ENCODE peak calls at places on chromosome 18, in ten cellular contexts. E, G, Q, V, P, L, X, Z, J and T are unnamed samples.

GRCh38 chr18:75231053-75231406 is 20.4 kb downstream of the TSHZ1 start:
- DNase-seq in E (no peak), G (no peak), Q (no peak), V (no peak), P (no peak), L (no peak), X (no peak), Z (no peak), J (no peak), T (no peak)

GRCh38 chr18:62717850-62718229 is 2.5 kb downstream of the PHLPP1 start:
- DNase-seq in E (peak), G (no peak), Q (peak), V (no peak), P (no peak), L (no peak), X (no peak), Z (peak), J (peak), T (no peak)

GRCh38 chr18:49135871-49136270 is 185.1 kb upstream of the SMAD7 start:
- DNase-seq in E (peak), G (no peak), Q (peak), V (no peak), P (no peak), L (no peak), X (no peak), Z (peak), J (peak), T (no peak)

GRCh38 chr18:24972577-24972976 is 379.4 kb downstream of the ZNF521 start:
- DNase-seq in E (no peak), G (no peak), Q (no peak), V (no peak), P (no peak), L (no peak), X (no peak), Z (no peak), J (no peak), T (no peak)

GRCh38 chr18:21820035-21820810 is 79.6 kb downstream of the MIB1 start:
- DNase-seq in E (peak), G (no peak), Q (peak), V (no peak), P (no peak), L (no peak), X (no peak), Z (peak), J (peak), T (no peak)

GRCh38 chr18:25459814-25460213 is 107.8 kb upstream of the ZNF521 start:
- DNase-seq in E (no peak), G (no peak), Q (no peak), V (no peak), P (no peak), L (no peak), X (no peak), Z (no peak), J (no peak), T (no peak)

GRCh38 chr18:58038063-58038462 is 6.0 kb upstream of the NEDD4L start:
- DNase-seq in E (no peak), G (no peak), Q (no peak), V (no peak), P (no peak), L (no peak), X (no peak), Z (no peak), J (no peak), T (no peak)

GRCh38 chr18:8977166-8977565 is 125.3 kb upstream of the NDUFV2 start:
- DNase-seq in E (no peak), G (no peak), Q (no peak), V (no peak), P (no peak), L (no peak), X (no peak), Z (no peak), J (no peak), T (no peak)

GRCh38 chr18:41391616-41392610 is 563.1 kb upstream of the PIK3C3 start:
- DNase-seq in E (peak), G (no peak), Q (peak), V (no peak), P (no peak), L (no peak), X (peak), Z (peak), J (peak), T (no peak)

GRCh38 chr18:68560128-68560527 is 154.8 kb downstream of the TMX3 start:
- DNase-seq in E (no peak), G (no peak), Q (no peak), V (no peak), P (no peak), L (no peak), X (no peak), Z (no peak), J (no peak), T (no peak)

GRCh38 chr18:48815581-48816324 is 135.0 kb downstream of the SMAD7 start:
- DNase-seq in E (peak), G (no peak), Q (no peak), V (no peak), P (no peak), L (no peak), X (peak), Z (no peak), J (no peak), T (no peak)

GRCh38 chr18:74940856-74941255 is 268.1 kb downstream of the PTGR3 start:
- DNase-seq in E (no peak), G (no peak), Q (no peak), V (no peak), P (no peak), L (no peak), X (no peak), Z (no peak), J (no peak), T (no peak)

GRCh38 chr18:75478996-75479870 is 51.7 kb upstream of the SMIM21 start:
- DNase-seq in E (peak), G (no peak), Q (peak), V (no peak), P (no peak), L (no peak), X (no peak), Z (peak), J (peak), T (no peak)

GRCh38 chr18:21686282-21687105 is 18.1 kb downstream of the ABHD3 start:
- DNase-seq in E (peak), G (no peak), Q (no peak), V (no peak), P (no peak), L (no peak), X (no peak), Z (peak), J (peak), T (no peak)

GRCh38 chr18:24009246-24009645 is 5.3 kb upstream of the TTC39C start:
- DNase-seq in E (no peak), G (no peak), Q (no peak), V (no peak), P (no peak), L (no peak), X (no peak), Z (no peak), J (no peak), T (no peak)

GRCh38 chr18:68147728-68148127 is 567.2 kb downstream of the TMX3 start:
- DNase-seq in E (peak), G (no peak), Q (no peak), V (no peak), P (no peak), L (no peak), X (no peak), Z (no peak), J (no peak), T (no peak)

GRCh38 chr18:78728301-78729098 is 251.1 kb upstream of the SALL3 start:
- DNase-seq in E (no peak), G (no peak), Q (no peak), V (no peak), P (no peak), L (no peak), X (no peak), Z (no peak), J (no peak), T (no peak)

GRCh38 chr18:64110692-64111480 is 38.0 kb downstream of the LINC00305 start:
- DNase-seq in E (peak), G (no peak), Q (peak), V (no peak), P (no peak), L (no peak), X (no peak), Z (no peak), J (no peak), T (no peak)

GRCh38 chr18:54939375-54939917 is 19.8 kb downstream of the CCDC68 start:
- DNase-seq in E (no peak), G (no peak), Q (peak), V (no peak), P (no peak), L (no peak), X (no peak), Z (no peak), J (peak), T (no peak)

GRCh38 chr18:58838946-58839345 is 25.7 kb upstream of the ZNF532 start:
- DNase-seq in E (no peak), G (no peak), Q (no peak), V (no peak), P (no peak), L (no peak), X (no peak), Z (no peak), J (no peak), T (no peak)

GRCh38 chr18:10230072-10230471 is 224.4 kb upstream of the APCDD1 start:
- DNase-seq in E (peak), G (no peak), Q (peak), V (no peak), P (no peak), L (no peak), X (no peak), Z (peak), J (peak), T (no peak)

GRCh38 chr18:60188943-60189342 is 183.6 kb downstream of the MC4R start:
- DNase-seq in E (no peak), G (no peak), Q (no peak), V (no peak), P (no peak), L (no peak), X (no peak), Z (no peak), J (no peak), T (no peak)

GRCh38 chr18:25998461-25998860 is 92.0 kb downstream of the SS18 start:
- DNase-seq in E (no peak), G (no peak), Q (no peak), V (no peak), P (no peak), L (no peak), X (no peak), Z (no peak), J (no peak), T (no peak)

GRCh38 chr18:36372902-36373301 is 75.4 kb downstream of the FHOD3 start:
- DNase-seq in E (peak), G (no peak), Q (peak), V (no peak), P (no peak), L (peak), X (no peak), Z (peak), J (peak), T (no peak)

GRCh38 chr18:2589345-2590060 is 18.1 kb downstream of the NDC80 start:
- DNase-seq in E (no peak), G (no peak), Q (no peak), V (no peak), P (no peak), L (no peak), X (no peak), Z (no peak), J (no peak), T (no peak)

GRCh38 chr18:9988665-9989064 is 74.8 kb downstream of the VAPA start:
- DNase-seq in E (no peak), G (no peak), Q (no peak), V (no peak), P (no peak), L (no peak), X (no peak), Z (no peak), J (no peak), T (no peak)

GRCh38 chr18:60894254-60894945 is 438.8 kb upstream of the CDH20 start:
- DNase-seq in E (no peak), G (no peak), Q (no peak), V (no peak), P (no peak), L (no peak), X (no peak), Z (peak), J (no peak), T (no peak)

GRCh38 chr18:59839241-59839640 is 60.6 kb upstream of the PMAIP1 start:
- DNase-seq in E (no peak), G (no peak), Q (no peak), V (no peak), P (no peak), L (no peak), X (no peak), Z (no peak), J (no peak), T (no peak)